ENCODE peak calls at places on chromosomes 6 and 20, in eight cellular contexts. F, L, B, J, V, C, S and I are unnamed samples. For H3K4me1, the result is how much of the 10 kb centered on the place peaks cover.

GRCh38 chr6:6927437-6928361 is 180.1 kb upstream of the RREB1 start:
- DNase-seq in F (no peak), L (no peak), B (peak), J (no peak), V (no peak), C (no peak), S (peak), I (no peak)

GRCh38 chr6:7249391-7249790 is 63.6 kb downstream of the SSR1 start:
- DNase-seq in F (no peak), L (no peak), B (no peak), J (no peak), V (no peak), C (no peak), S (no peak), I (no peak)

GRCh38 chr6:71387179-71387578 is 98.6 kb downstream of the OGFRL1 start:
- DNase-seq in F (no peak), L (no peak), B (no peak), J (no peak), V (no peak), C (no peak), S (no peak), I (no peak)

GRCh38 chr6:108193835-108194234 is 28.0 kb downstream of the NR2E1 start:
- DNase-seq in F (no peak), L (no peak), B (no peak), J (no peak), V (no peak), C (no peak), S (no peak), I (no peak)

GRCh38 chr6:834879-835278 is 141.9 kb upstream of the EXOC2 start:
- DNase-seq in F (no peak), L (no peak), B (no peak), J (no peak), V (no peak), C (no peak), S (no peak), I (no peak)

GRCh38 chr6:4345543-4345942 is 210.2 kb upstream of the ECI2 start:
- DNase-seq in F (no peak), L (no peak), B (no peak), J (no peak), V (no peak), C (no peak), S (no peak), I (no peak)

GRCh38 chr6:20998748-20999448 is 464.6 kb downstream of the CDKAL1 start:
- DNase-seq in F (no peak), L (no peak), B (no peak), J (no peak), V (no peak), C (no peak), S (no peak), I (no peak)

GRCh38 chr6:15479761-15480160 is 183.1 kb downstream of the DTNBP1 start:
- DNase-seq in F (no peak), L (no peak), B (no peak), J (no peak), V (no peak), C (no peak), S (no peak), I (no peak)

GRCh38 chr6:149854532-149854931 is 9.6 kb downstream of the LRP11 start:
- DNase-seq in F (peak), L (no peak), B (no peak), J (no peak), V (no peak), C (peak), S (no peak), I (no peak)

GRCh38 chr6:26025047-26025893 is 62.0 kb upstream of the HFE start:
- DNase-seq in F (peak), L (no peak), B (no peak), J (no peak), V (no peak), C (no peak), S (no peak), I (peak)
- H3K4me1 ChIP-seq in F (half or more), L (under half), B (under half), J (under half), V (under half), C (under half), S (under half), I (under half)

DNA sequence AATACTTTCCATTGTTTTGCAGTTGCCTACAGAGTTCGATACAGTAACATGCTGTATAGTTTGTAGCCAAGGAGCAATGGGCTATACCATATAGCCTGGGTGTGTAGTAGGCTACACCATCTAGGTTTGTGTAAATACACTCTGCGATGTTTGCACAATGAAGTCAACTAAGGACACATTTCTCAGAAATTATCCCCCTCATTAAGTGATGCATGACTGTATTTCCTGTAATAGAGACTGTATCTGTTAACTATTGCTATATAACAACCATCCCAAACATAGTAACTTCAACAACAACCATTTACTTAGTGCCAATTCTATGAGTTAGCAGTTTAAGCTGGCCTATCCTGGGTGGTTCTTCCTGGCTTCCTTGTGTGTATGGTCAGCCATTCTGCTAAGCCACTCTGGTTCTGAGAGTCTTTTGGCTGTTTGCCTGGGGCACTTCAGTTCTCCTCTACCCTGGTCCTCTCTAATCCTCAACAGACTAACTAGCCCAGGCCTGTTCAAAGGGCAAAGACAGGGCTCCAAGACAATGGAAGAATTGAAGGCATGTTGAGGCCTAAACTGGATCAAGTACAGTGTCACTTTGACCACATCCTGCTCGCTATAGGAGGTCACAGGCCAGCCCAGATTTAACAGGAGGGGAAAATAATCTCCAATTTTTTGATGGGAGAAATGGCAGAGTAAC is 124.0 kb downstream of the PLCB1 start:
- DNase-seq in F (no peak), L (no peak), B (no peak), J (no peak), V (no peak), C (no peak), S (no peak), I (no peak)
- TF ChIP-seq EP300 in F (no peak), L (no peak), B (no peak), J (no peak), V (no peak), C (no peak), S (no peak), I (no peak)

DNA sequence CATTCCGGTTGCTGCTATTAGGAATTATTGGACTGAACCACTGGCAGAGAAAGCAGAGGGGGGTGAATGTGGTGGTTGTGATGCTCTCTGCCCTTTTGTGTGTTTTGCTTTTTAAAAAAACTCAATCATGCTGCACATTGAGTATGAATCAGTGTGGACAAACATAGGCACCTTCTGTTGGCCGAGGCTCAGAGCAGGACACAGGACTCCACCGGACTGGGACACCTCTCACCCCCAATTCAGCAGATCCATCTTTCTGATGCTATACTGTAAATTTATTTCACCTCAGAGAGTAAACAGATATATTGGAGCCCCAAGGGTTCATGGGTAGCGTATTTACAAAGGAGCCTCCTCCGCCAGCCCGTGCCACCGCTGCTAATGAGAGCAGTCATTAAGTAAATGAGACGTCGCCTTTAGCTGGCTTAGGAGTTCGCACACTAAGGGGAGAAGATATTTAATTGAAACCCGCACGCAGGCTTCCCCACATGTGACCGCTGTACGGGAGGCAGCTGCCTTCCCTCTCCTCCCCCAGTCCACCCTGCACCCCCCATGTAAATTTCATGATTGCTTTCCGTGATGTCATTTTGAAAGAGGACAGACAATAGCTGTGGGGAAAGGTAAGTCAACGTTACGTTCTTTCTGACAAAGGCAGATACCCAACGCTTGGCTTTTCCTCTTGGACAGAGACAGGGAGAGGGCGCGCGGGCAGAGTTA is at the start of gene MYT1:
- DNase-seq in F (no peak), L (no peak), B (no peak), J (no peak), V (no peak), C (no peak), S (peak), I (no peak)
- H3K4me3 ChIP-seq in F (no peak), L (no peak), B (no peak), J (no peak), V (no peak), C (no peak), S (peak), I (no peak)

GRCh38 chr20:4164246-4164645 is 148.9 kb upstream of the RNF24 start:
- DNase-seq in F (no peak), L (no peak), B (no peak), J (no peak), V (no peak), C (no peak), S (no peak), I (no peak)

GRCh38 chr20:4166726-4167035 is 151.3 kb upstream of the RNF24 start:
- DNase-seq in F (no peak), L (no peak), B (no peak), J (no peak), V (no peak), C (no peak), S (no peak), I (no peak)

GRCh38 chr20:4169360-4170214 is 154.2 kb upstream of the RNF24 start:
- DNase-seq in F (no peak), L (no peak), B (no peak), J (no peak), V (no peak), C (no peak), S (no peak), I (no peak)

GRCh38 chr20:4165984-4166725 is 150.8 kb upstream of the RNF24 start:
- DNase-seq in F (no peak), L (no peak), B (no peak), J (no peak), V (no peak), C (no peak), S (no peak), I (no peak)

GRCh38 chr20:4167261-4168004 is 152.1 kb upstream of the RNF24 start:
- DNase-seq in F (no peak), L (no peak), B (no peak), J (peak), V (no peak), C (no peak), S (peak), I (no peak)
- H3K4me1 ChIP-seq in F (half or more), L (under half), B (under half), J (under half), V (under half), C (under half), S (under half), I (under half)

GRCh38 chr20:3164763-3165410 is 5.2 kb upstream of the FASTKD5 start:
- DNase-seq in F (no peak), L (no peak), B (no peak), J (no peak), V (no peak), C (no peak), S (no peak), I (peak)

GRCh38 chr20:3161316-3162079 is 1.8 kb upstream of the FASTKD5 start:
- DNase-seq in F (no peak), L (no peak), B (no peak), J (no peak), V (no peak), C (no peak), S (peak), I (no peak)

GRCh38 chr20:3162080-3162611 is 2.5 kb upstream of the FASTKD5 start:
- DNase-seq in F (no peak), L (no peak), B (no peak), J (no peak), V (no peak), C (peak), S (peak), I (peak)

GRCh38 chr20:3164043-3164762 is 4.5 kb upstream of the FASTKD5 start:
- DNase-seq in F (no peak), L (no peak), B (no peak), J (no peak), V (no peak), C (no peak), S (no peak), I (no peak)

GRCh38 chr20:3163099-3164042 is 3.7 kb upstream of the FASTKD5 start:
- DNase-seq in F (no peak), L (no peak), B (no peak), J (no peak), V (no peak), C (no peak), S (peak), I (no peak)
- TF ChIP-seq EP300 in F (no peak), L (no peak), B (no peak), J (no peak), V (no peak), C (no peak), S (no peak), I (no peak)